ENCODE peak calls at places on chromosomes 2 and 18, in four cellular contexts. K is esophagus squamous epithelium, T is body of pancreas, N is HAP-1. Y is an unnamed sample.

GRCh38 chr2:10172033-10172865 is 49.7 kb downstream of the RRM2 start:
- DNase-seq in N (no peak), K (no peak), T (no peak), Y (no peak)

GRCh38 chr2:239936838-239937581 is 88.1 kb downstream of the NDUFA10 start:
- DNase-seq in T (peak; percentile 3), N (no peak), K (no peak), Y (no peak)

GRCh38 chr2:62340981-62341624 is 145.2 kb downstream of the B3GNT2 start:
- DNase-seq in N (no peak), K (no peak), T (no peak), Y (peak; percentile 18)

GRCh38 chr2:49177194-49177593 is 22.9 kb upstream of the FSHR start:
- DNase-seq in N (no peak), T (no peak), K (no peak), Y (no peak)

GRCh38 chr18:35933982-35934381 is 38.5 kb upstream of the RMP24 start:
- DNase-seq in K (no peak), N (no peak), T (no peak), Y (peak; percentile 20)

GRCh38 chr2:181715033-181715630 is 34.8 kb upstream of the NEUROD1 start:
- DNase-seq in K (no peak), N (peak; percentile 83), T (peak; percentile 80), Y (peak; percentile 63)

GRCh38 chr18:58754544-58755068 is 83.3 kb downstream of the MALT1 start:
- DNase-seq in T (no peak), N (no peak), K (no peak), Y (no peak)

GRCh38 chr2:21263622-21264021 is 139.9 kb downstream of the TDRD15 start:
- DNase-seq in N (no peak), K (no peak), T (no peak), Y (no peak)

GRCh38 chr2:237118025-237118424 is 32.3 kb downstream of the COPS8 start:
- DNase-seq in T (no peak), N (no peak), K (no peak), Y (no peak)

GRCh38 chr2:96832751-96833507 is 10.9 kb downstream of the ANKRD23 start:
- DNase-seq in N (peak; percentile 67), T (peak; percentile 97), K (no peak), Y (peak; percentile 77)

GRCh38 chr2:207902822-207903221 is 122.5 kb downstream of the PLEKHM3 start:
- DNase-seq in K (no peak), T (peak; percentile 30), N (no peak), Y (no peak)

GRCh38 chr2:112582314-112582746 is 2.1 kb upstream of the CHCHD5 start:
- DNase-seq in N (peak; percentile 49), T (peak; percentile 33), K (no peak), Y (peak; percentile 81)

GRCh38 chr2:28199995-28200394 is 192.7 kb upstream of the FOSL2 start:
- DNase-seq in T (no peak), K (no peak), N (no peak), Y (no peak)

GRCh38 chr2:135797497-135798274 is 39.3 kb downstream of the LCT start:
- DNase-seq in T (peak; percentile 79), N (peak; percentile 89), K (no peak), Y (peak; percentile 91)

GRCh38 chr18:49135871-49136270 is 185.1 kb upstream of the SMAD7 start:
- DNase-seq in T (peak; percentile 35), N (peak; percentile 82), K (no peak), Y (peak; percentile 4)

GRCh38 chr2:59296279-59296678 is 1055.2 kb upstream of the FANCL start:
- DNase-seq in N (no peak), K (no peak), T (peak; percentile 27), Y (peak; percentile 25)

GRCh38 chr18:52667388-52667787 is 327.4 kb downstream of the DCC start:
- DNase-seq in N (no peak), T (no peak), K (no peak), Y (no peak)

GRCh38 chr18:49853011-49853410 is 39.7 kb upstream of the ACAA2 start:
- DNase-seq in N (no peak), K (no peak), T (no peak), Y (no peak)

GRCh38 chr18:25350561-25351201 is 1.3 kb downstream of the ZNF521 start:
- DNase-seq in N (no peak), T (peak; percentile 13), K (no peak), Y (peak; percentile 59)

GRCh38 chr18:70523035-70523797 is 234.4 kb downstream of the SOCS6 start:
- DNase-seq in T (no peak), K (no peak), N (no peak), Y (no peak)

GRCh38 chr2:170771049-170771937 is 1.1 kb downstream of the ERICH2 start:
- DNase-seq in K (no peak), N (no peak), T (no peak), Y (no peak)

GRCh38 chr2:86302320-86302719 is 35.1 kb downstream of the REEP1 start:
- DNase-seq in K (no peak), T (no peak), N (peak; percentile 1), Y (no peak)
- H3K4me1 ChIP-seq in K (no peaks in the 10 kb centered on the region), T (peaks cover 8% of the 10 kb centered on the region), N (no peaks in the 10 kb centered on the region), Y (peaks cover 12% of the 10 kb centered on the region)

GRCh38 chr2:26326514-26326913 is 19.4 kb upstream of the SELENOI start:
- DNase-seq in N (no peak), T (no peak), K (no peak), Y (no peak)

GRCh38 chr2:26330114-26330581 is 15.8 kb upstream of the SELENOI start:
- DNase-seq in N (peak; percentile 88), T (peak; percentile 94), K (peak; percentile 41), Y (peak; percentile 94)

GRCh38 chr2:26327291-26328272 is 18.4 kb upstream of the SELENOI start:
- DNase-seq in N (no peak), T (no peak), K (no peak), Y (no peak)

GRCh38 chr2:26324903-26325302 is 21.0 kb upstream of the SELENOI start:
- DNase-seq in T (no peak), N (no peak), K (no peak), Y (peak; percentile 92)

DNA sequence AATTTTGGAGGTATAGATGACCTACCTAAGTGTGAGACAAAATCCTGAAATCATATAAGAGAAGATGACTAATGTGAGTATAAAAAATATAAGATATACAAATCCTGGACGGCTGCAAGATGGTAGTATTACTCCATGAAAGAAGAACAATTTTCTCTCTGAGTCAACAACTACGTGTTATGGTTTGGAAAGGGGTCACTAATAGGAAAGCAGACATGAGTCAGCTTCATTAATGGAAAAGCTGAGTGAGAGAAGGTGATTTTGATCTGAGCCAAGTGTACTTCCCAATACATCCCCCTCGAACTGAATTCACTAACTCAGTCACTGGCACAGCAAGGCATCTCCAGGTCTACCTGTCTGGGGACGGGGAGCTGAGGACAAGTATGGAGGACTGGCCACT is 20.1 kb upstream of the SELENOI start:
- DNase-seq in T (no peak), K (no peak), N (no peak), Y (no peak)
- H3K4me1 ChIP-seq in T (peaks cover 7% of the 10 kb centered on the region), K (no peaks in the 10 kb centered on the region), N (no peaks in the 10 kb centered on the region), Y (peaks cover 43% of the 10 kb centered on the region)

GRCh38 chr2:113895819-113896563 is 6.1 kb downstream of the ACTR3 start:
- DNase-seq in K (no peak), N (no peak), T (no peak), Y (no peak)
- H3K4me1 ChIP-seq in K (peaks cover 34% of the 10 kb centered on the region), N (peaks cover 64% of the 10 kb centered on the region), T (peaks cover 85% of the 10 kb centered on the region), Y (peaks cover 7% of the 10 kb centered on the region)

GRCh38 chr18:63099848-63100625 is 219.5 kb downstream of the BCL2 start:
- DNase-seq in T (peak; percentile 66), N (no peak), K (no peak), Y (no peak)
- H3K4me1 ChIP-seq in T (peaks cover 36% of the 10 kb centered on the region), N (no peaks in the 10 kb centered on the region), K (no peaks in the 10 kb centered on the region), Y (no peaks in the 10 kb centered on the region)

GRCh38 chr18:3455090-3455640 is 5.2 kb downstream of the TGIF1 start:
- DNase-seq in T (no peak), N (peak; percentile 26), K (no peak), Y (no peak)
- H3K4me1 ChIP-seq in T (peaks cover 64% of the 10 kb centered on the region), N (peaks cover 20% of the 10 kb centered on the region), K (peaks cover 3% of the 10 kb centered on the region), Y (peaks cover 16% of the 10 kb centered on the region)

GRCh38 chr2:191115801-191116200 is 35.0 kb downstream of the STAT4 start:
- DNase-seq in N (no peak), T (no peak), K (no peak), Y (no peak)

GRCh38 chr2:191115391-191115790 is 35.4 kb downstream of the STAT4 start:
- DNase-seq in K (no peak), N (no peak), T (no peak), Y (no peak)

GRCh38 chr2:191114403-191114886 is 36.3 kb downstream of the STAT4 start:
- DNase-seq in T (no peak), N (no peak), K (no peak), Y (no peak)

GRCh38 chr2:191112448-191112901 is 38.3 kb downstream of the STAT4 start:
- DNase-seq in K (no peak), T (no peak), N (no peak), Y (no peak)

DNA sequence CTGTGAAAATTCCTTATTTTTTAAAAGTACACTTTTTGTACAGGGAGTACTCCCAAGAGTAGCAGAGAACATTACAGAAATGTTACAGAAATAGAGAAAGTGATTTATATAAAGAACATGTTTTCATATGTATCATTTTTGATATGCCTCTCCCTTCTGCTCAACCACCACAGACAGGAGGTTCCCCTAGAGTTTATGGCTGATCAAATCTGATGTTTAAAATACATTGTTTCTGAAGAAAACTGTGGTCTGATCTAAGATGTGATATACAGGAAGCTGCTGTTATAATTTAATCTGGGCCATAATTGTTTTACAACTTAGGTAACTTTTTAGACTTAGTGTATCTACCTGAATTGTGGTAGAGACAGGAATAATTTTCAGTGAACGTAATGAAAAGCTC is 37.0 kb downstream of the STAT4 start:
- DNase-seq in T (no peak), N (no peak), K (no peak), Y (no peak)
- H3K4me1 ChIP-seq in T (no peaks in the 10 kb centered on the region), N (no peaks in the 10 kb centered on the region), K (no peaks in the 10 kb centered on the region), Y (no peaks in the 10 kb centered on the region)

GRCh38 chr18:47287911-47288635 is 36.6 kb upstream of the SKOR2 start:
- DNase-seq in K (no peak), T (no peak), N (no peak), Y (no peak)
- H3K4me1 ChIP-seq in K (no peaks in the 10 kb centered on the region), T (peaks cover 4% of the 10 kb centered on the region), N (no peaks in the 10 kb centered on the region), Y (no peaks in the 10 kb centered on the region)

GRCh38 chr2:202196727-202197126 is 41.7 kb downstream of the SUMO1 start:
- DNase-seq in T (no peak), N (no peak), K (no peak), Y (no peak)

GRCh38 chr2:202193305-202193704 is 45.1 kb downstream of the SUMO1 start:
- DNase-seq in K (no peak), T (no peak), N (no peak), Y (no peak)

GRCh38 chr2:202194418-202194817 is 44.0 kb downstream of the SUMO1 start:
- DNase-seq in N (no peak), K (no peak), T (no peak), Y (no peak)

GRCh38 chr2:202193881-202194353 is 44.5 kb downstream of the SUMO1 start:
- DNase-seq in K (no peak), T (no peak), N (no peak), Y (peak; percentile 61)
- H3K4me1 ChIP-seq in K (no peaks in the 10 kb centered on the region), T (no peaks in the 10 kb centered on the region), N (peaks cover 10% of the 10 kb centered on the region), Y (no peaks in the 10 kb centered on the region)

GRCh38 chr2:8998418-8998817 is 5.1 kb downstream of the MBOAT2 start:
- DNase-seq in K (no peak), T (no peak), N (no peak), Y (no peak)

GRCh38 chr2:9001229-9001628 is 2.3 kb downstream of the MBOAT2 start:
- DNase-seq in T (no peak), K (no peak), N (no peak), Y (no peak)

GRCh38 chr2:8999047-8999446 is 4.4 kb downstream of the MBOAT2 start:
- DNase-seq in T (no peak), K (no peak), N (peak; percentile 20), Y (no peak)

GRCh38 chr2:9000442-9000841 is 3.0 kb downstream of the MBOAT2 start:
- DNase-seq in T (no peak), K (no peak), N (no peak), Y (no peak)

GRCh38 chr2:8999802-9000201 is 3.7 kb downstream of the MBOAT2 start:
- DNase-seq in T (no peak), K (no peak), N (no peak), Y (no peak)
- H3K4me1 ChIP-seq in T (peaks cover 13% of the 10 kb centered on the region), K (no peaks in the 10 kb centered on the region), N (peaks cover 18% of the 10 kb centered on the region), Y (peaks cover 9% of the 10 kb centered on the region)

Y was measured in SJCRH30.